ENCODE peak calls at places on chromosomes 7 and 10, in six cellular contexts. I is IMR-90, A is mesenchymal stem cell, J is H1, D is neuronal stem cell, V is trophoblast cell. H is an unnamed sample.

GRCh38 chr7:425794-426188 is 93.9 kb downstream of the PDGFA start:
- DNase-seq in I (no peak), A (no peak), J (peak), D (no peak), V (no peak), H (no peak)

GRCh38 chr7:1676550-1677071 is 6.5 kb downstream of the ELFN1 start:
- DNase-seq in I (no peak), A (no peak), J (no peak), D (no peak), V (no peak), H (no peak)

GRCh38 chr7:94315011-94315410 is 79.7 kb upstream of the COL1A2 start:
- DNase-seq in I (peak), A (no peak), J (no peak), D (no peak), V (no peak), H (no peak)

GRCh38 chr7:17773289-17773626 is 167.0 kb downstream of the SNX13 start:
- DNase-seq in I (peak), A (peak), J (no peak), D (no peak), V (peak), H (no peak)

GRCh38 chr7:84264341-84264740 is 69.8 kb upstream of the SEMA3A start:
- DNase-seq in I (no peak), A (no peak), J (no peak), D (no peak), V (no peak), H (no peak)

GRCh38 chr7:152000191-152000590 is 25.3 kb upstream of the GALNT11 start:
- DNase-seq in I (no peak), A (peak), J (no peak), D (no peak), V (no peak), H (no peak)

GRCh38 chr7:33921216-33921938 is 16.0 kb downstream of the BMPER start:
- DNase-seq in I (peak), A (peak), J (no peak), D (no peak), V (no peak), H (no peak)

GRCh38 chr10:119189811-119190282 is 11.2 kb upstream of the PRDX3 start:
- DNase-seq in I (peak), A (peak), J (no peak), D (no peak), V (peak), H (no peak)

GRCh38 chr7:36820527-36821170 is 96.4 kb upstream of the AOAH start:
- DNase-seq in I (no peak), A (peak), J (no peak), D (no peak), V (peak), H (no peak)

GRCh38 chr7:69880848-69881247 is 282.6 kb downstream of the AUTS2 start:
- DNase-seq in I (no peak), A (no peak), J (no peak), D (no peak), V (no peak), H (no peak)

DNA sequence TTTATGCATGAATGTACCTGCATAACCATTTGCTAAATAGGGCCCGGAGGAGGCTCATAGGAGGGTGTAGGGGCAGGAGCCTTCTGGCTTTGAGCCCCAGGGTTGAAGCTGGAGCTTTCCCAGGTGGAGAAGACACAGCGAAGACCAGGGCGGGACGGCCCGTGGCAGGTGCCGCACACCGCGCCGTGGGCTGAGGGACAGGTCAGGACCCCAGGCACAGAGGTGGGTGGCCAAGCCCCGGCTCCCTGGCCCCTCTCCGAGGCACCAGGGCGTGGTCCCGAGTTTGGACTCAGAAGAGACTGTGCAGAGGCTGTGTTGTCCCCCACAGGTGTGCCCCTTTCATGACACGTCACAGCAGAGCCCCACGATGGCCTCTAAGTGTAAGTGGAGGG is 56.5 kb downstream of the PWWP2B start:
- DNase-seq in I (no peak), A (no peak), J (no peak), D (no peak), V (no peak), H (no peak)
- H3K4me3 ChIP-seq in I (peak), A (peak), J (peak), D (no peak), V (no peak), H (no peak)

GRCh38 chr10:29866356-29866755 is 193.0 kb downstream of the JCAD start:
- DNase-seq in I (no peak), A (no peak), J (no peak), D (no peak), V (no peak), H (no peak)

GRCh38 chr10:29869593-29869992 is 189.8 kb downstream of the JCAD start:
- DNase-seq in I (no peak), A (peak), J (no peak), D (no peak), V (no peak), H (no peak)

GRCh38 chr10:29873941-29874340 is 185.4 kb downstream of the JCAD start:
- DNase-seq in I (peak), A (peak), J (no peak), D (no peak), V (peak), H (no peak)

GRCh38 chr10:29874604-29875269 is 184.6 kb downstream of the JCAD start:
- DNase-seq in I (no peak), A (peak), J (no peak), D (no peak), V (peak), H (peak)

DNA sequence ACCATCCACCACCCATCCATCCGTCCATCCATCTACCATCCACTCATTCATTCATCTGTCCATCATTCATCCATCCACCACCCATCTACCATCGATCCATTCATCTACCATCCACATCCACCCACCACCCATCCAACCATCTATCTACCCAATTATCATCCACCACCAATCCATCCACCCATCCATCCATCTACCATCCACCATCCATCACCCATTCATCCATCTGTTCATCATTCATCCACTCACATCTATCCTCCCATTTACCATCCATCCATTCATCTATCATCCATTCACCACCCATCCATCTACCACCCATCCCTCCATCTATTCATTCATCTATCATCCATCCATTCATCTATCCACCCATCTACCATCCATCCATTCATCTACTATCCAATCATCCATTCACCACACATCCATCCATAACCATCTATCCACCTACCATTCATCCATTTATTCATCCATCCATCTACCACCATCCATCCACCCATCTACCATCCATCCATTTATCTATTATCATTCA is 188.8 kb downstream of the JCAD start:
- DNase-seq in I (no peak), A (no peak), J (no peak), D (no peak), V (no peak), H (no peak)
- H4K8ac ChIP-seq in I (no peak), A (no peak), J (no peak), D (no peak), V (peak), H (no peak)

DNA sequence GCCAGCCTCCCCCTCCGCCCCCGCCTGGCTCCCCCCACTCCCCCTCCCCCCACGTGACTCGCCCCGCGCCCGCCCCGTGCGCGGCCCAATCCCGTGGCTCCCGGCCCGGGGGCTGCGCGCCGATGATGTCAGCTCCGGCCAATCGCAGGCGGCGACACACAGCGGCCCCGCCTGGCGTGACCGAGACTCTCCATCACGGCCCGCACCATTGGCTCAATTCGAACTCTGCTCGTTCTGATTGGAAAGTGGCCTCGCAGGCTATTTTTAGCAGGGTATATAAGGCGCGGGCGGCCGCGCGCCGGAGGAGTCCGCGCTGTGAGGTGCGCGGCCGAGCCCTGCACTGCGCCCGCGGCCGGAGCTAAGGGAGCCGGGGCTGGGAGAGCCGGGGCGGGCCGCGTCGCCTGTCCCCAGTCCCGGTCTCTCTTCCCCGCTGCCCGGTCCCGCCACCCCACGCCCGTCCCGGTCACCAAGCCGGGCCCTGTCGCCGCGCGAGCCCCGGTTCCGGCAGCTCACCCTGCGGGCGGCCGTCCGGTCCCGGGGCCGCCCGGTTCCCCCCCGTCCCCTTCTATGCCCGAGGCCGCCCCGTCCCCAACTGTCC is 341 bp upstream of the KLF6 start:
- DNase-seq in I (peak), A (peak), J (peak), D (peak), V (peak), H (peak)
- H3K4ac ChIP-seq in I (peak), A (peak), J (no peak), D (no peak), V (peak), H (peak)

GRCh38 chr7:14739496-14740185 is 162.9 kb downstream of the DGKB start:
- DNase-seq in I (no peak), A (no peak), J (no peak), D (no peak), V (no peak), H (no peak)
- H3K4me3 ChIP-seq in I (no peak), A (no peak), J (no peak), D (no peak), V (no peak), H (no peak)

GRCh38 chr10:69338547-69339450 is 60.5 kb downstream of the HK1 start:
- DNase-seq in I (no peak), A (peak), J (no peak), D (no peak), V (no peak), H (no peak)
- H4K8ac ChIP-seq in I (peak), A (peak), J (no peak), D (no peak), V (peak), H (no peak)

GRCh38 chr10:6333086-6333485 is 130.4 kb downstream of the PFKFB3 start:
- DNase-seq in I (no peak), A (no peak), J (no peak), D (no peak), V (peak), H (no peak)
- H3K4ac ChIP-seq in I (no peak), A (no peak), J (no peak), D (no peak), V (no peak), H (no peak)

GRCh38 chr7:73742753-73743641 is 4.4 kb upstream of the ABHD11 start:
- DNase-seq in I (no peak), A (peak), J (peak), D (peak), V (peak), H (peak)
- H3K4me3 ChIP-seq in I (no peak), A (no peak), J (peak), D (no peak), V (no peak), H (no peak)

DNA sequence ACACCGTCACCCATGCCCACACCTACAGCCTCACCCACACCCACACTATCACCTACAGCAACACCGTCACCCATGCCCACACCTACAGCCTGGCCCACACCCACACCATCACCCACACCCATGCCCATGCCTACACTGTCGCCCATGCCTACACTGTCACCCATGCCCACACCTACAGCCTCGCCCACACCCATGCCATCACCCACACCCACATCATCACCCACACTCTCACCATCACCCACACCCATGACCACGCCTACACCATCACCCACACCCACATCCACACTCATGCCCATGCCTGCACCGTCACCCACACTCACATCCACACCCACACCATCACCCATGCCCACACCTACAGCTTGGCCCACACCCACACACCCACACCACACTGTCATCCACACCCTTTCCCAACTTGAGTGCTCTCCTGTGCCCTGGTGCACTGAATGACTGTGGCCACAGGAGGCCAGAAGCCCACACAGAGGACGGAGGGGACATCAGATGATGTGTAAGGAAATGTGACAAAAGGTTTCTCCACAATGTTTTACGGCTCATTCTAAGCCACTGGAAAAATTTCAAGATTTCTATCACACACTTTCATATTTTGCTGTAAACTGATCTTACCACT is 153.3 kb downstream of the WDR37 start:
- DNase-seq in I (no peak), A (no peak), J (peak), D (no peak), V (no peak), H (no peak)
- H4K8ac ChIP-seq in I (no peak), A (no peak), J (no peak), D (no peak), V (no peak), H (no peak)

GRCh38 chr7:139359366-139360209 is at the start of gene LUC7L2:
- DNase-seq in I (peak), A (peak), J (peak), D (peak), V (peak), H (peak)
- H3K4ac ChIP-seq in I (peak), A (peak), J (peak), D (peak), V (peak), H (peak)

H was measured in mesendoderm.